ENCODE peak calls at places on chromosomes 2 and 18, in seven cellular contexts. Y, Z, U, R, L, H and P are unnamed samples.

GRCh38 chr2:134669731-134670669 is 48.8 kb downstream of the TMEM163 start:
- DNase-seq in Y (no peak), Z (no peak), U (no peak), R (peak; percentile 42), L (no peak), H (no peak), P (no peak)

GRCh38 chr2:233210843-233211600 is 40.5 kb upstream of the ATG16L1 start:
- DNase-seq in Y (no peak), Z (peak; percentile 82), U (no peak), R (no peak), L (no peak), H (peak; percentile 83), P (peak; percentile 77)

GRCh38 chr18:48838921-48839818 is 111.6 kb downstream of the SMAD7 start:
- DNase-seq in Y (no peak), Z (no peak), U (no peak), R (no peak), L (peak; percentile 45), H (peak; percentile 31), P (no peak)

GRCh38 chr2:109694190-109694589 is 80.0 kb downstream of the SOWAHC start:
- DNase-seq in Y (no peak), Z (no peak), U (peak; percentile 96), R (no peak), L (no peak), H (no peak), P (no peak)

GRCh38 chr2:172829229-172829628 is 93.6 kb downstream of the RAPGEF4 start:
- DNase-seq in Y (no peak), Z (peak; percentile 69), U (peak; percentile 80), R (no peak), L (no peak), H (no peak), P (no peak)

GRCh38 chr18:6605115-6605869 is 124.2 kb upstream of the ARHGAP28 start:
- DNase-seq in Y (no peak), Z (no peak), U (no peak), R (no peak), L (no peak), H (no peak), P (no peak)

GRCh38 chr2:63740943-63741342 is 100.8 kb upstream of the UGP2 start:
- DNase-seq in Y (no peak), Z (no peak), U (no peak), R (no peak), L (no peak), H (no peak), P (no peak)

GRCh38 chr2:136117391-136117841 is 533 bp downstream of the CXCR4 start:
- DNase-seq in Y (peak; percentile 71), Z (no peak), U (peak; percentile 36), R (no peak), L (peak; percentile 21), H (peak; percentile 43), P (no peak)

GRCh38 chr2:164430166-164430783 is 191.0 kb downstream of the GRB14 start:
- DNase-seq in Y (peak; percentile 19), Z (peak; percentile 4), U (peak; percentile 52), R (no peak), L (peak; percentile 5), H (no peak), P (no peak)

GRCh38 chr18:78777992-78778391 is 201.6 kb upstream of the SALL3 start:
- DNase-seq in Y (no peak), Z (no peak), U (no peak), R (no peak), L (no peak), H (no peak), P (no peak)

GRCh38 chr2:29114514-29114840 is 738 bp upstream of the CLIP4 start:
- DNase-seq in Y (no peak), Z (no peak), U (no peak), R (no peak), L (no peak), H (no peak), P (no peak)

GRCh38 chr2:203683932-203684556 is 22.4 kb upstream of the CD28 start:
- DNase-seq in Y (no peak), Z (peak; percentile 55), U (peak; percentile 32), R (no peak), L (peak; percentile 8), H (peak; percentile 33), P (peak; percentile 74)

GRCh38 chr2:89763581-89764485 is 1072.4 kb downstream of the RPIA start:
- DNase-seq in Y (no peak), Z (no peak), U (no peak), R (no peak), L (no peak), H (no peak), P (no peak)

GRCh38 chr2:10162586-10163497 is 40.3 kb downstream of the RRM2 start:
- DNase-seq in Y (no peak), Z (no peak), U (peak; percentile 36), R (no peak), L (no peak), H (no peak), P (no peak)

GRCh38 chr18:48326901-48327675 is 82.1 kb downstream of the ZBTB7C start:
- DNase-seq in Y (no peak), Z (no peak), U (no peak), R (no peak), L (no peak), H (no peak), P (no peak)

GRCh38 chr2:172710584-172711024 is 25.0 kb upstream of the RAPGEF4 start:
- DNase-seq in Y (peak; percentile 34), Z (peak; percentile 74), U (peak; percentile 55), R (no peak), L (peak; percentile 56), H (no peak), P (no peak)

GRCh38 chr2:144470819-144471218 is 49.1 kb downstream of the ZEB2 start:
- DNase-seq in Y (no peak), Z (no peak), U (no peak), R (no peak), L (no peak), H (no peak), P (no peak)

GRCh38 chr2:124027182-124027581 is 2.1 kb downstream of the CNTNAP5 start:
- DNase-seq in Y (peak; percentile 54), Z (no peak), U (peak; percentile 89), R (no peak), L (peak; percentile 8), H (no peak), P (no peak)

GRCh38 chr2:3122525-3122924 is 255.1 kb downstream of the EIPR1 start:
- DNase-seq in Y (no peak), Z (no peak), U (no peak), R (no peak), L (no peak), H (no peak), P (no peak)

GRCh38 chr2:6773007-6773693 is 92.6 kb downstream of the CMPK2 start:
- DNase-seq in Y (peak; percentile 78), Z (no peak), U (peak; percentile 77), R (peak; percentile 25), L (peak; percentile 48), H (peak; percentile 39), P (no peak)

GRCh38 chr2:227818569-227819397 is 5.1 kb downstream of the CCL20 start:
- DNase-seq in Y (no peak), Z (no peak), U (peak; percentile 28), R (no peak), L (peak; percentile 64), H (peak; percentile 78), P (peak; percentile 59)

GRCh38 chr2:9937968-9938367 is 13.5 kb upstream of the GRHL1 start:
- DNase-seq in Y (no peak), Z (no peak), U (no peak), R (no peak), L (no peak), H (no peak), P (no peak)

GRCh38 chr18:3907955-3908354 is 458.0 kb downstream of the TGIF1 start:
- DNase-seq in Y (no peak), Z (no peak), U (no peak), R (no peak), L (no peak), H (no peak), P (no peak)

GRCh38 chr2:138003411-138003810 is 39.1 kb downstream of the HNMT start:
- DNase-seq in Y (no peak), Z (no peak), U (no peak), R (no peak), L (no peak), H (no peak), P (no peak)

GRCh38 chr18:3060667-3061580 is 48.0 kb upstream of the LPIN2 start:
- DNase-seq in Y (peak; percentile 29), Z (no peak), U (no peak), R (peak; percentile 10), L (no peak), H (peak; percentile 34), P (no peak)

GRCh38 chr2:197851451-197851850 is 47.1 kb downstream of the PLCL1 start:
- DNase-seq in Y (no peak), Z (no peak), U (peak; percentile 61), R (no peak), L (no peak), H (no peak), P (no peak)

GRCh38 chr18:60038731-60039130 is 138.9 kb downstream of the PMAIP1 start:
- DNase-seq in Y (no peak), Z (no peak), U (no peak), R (no peak), L (no peak), H (no peak), P (no peak)
- H3K27ac ChIP-seq in Y (no peak overlapping the region), Z (no peak overlapping the region), U (no peak overlapping the region), R (no peak overlapping the region), L (no peak overlapping the region), H (no peak overlapping the region), P (no peak overlapping the region)

GRCh38 chr2:181954538-181954883 is 31.1 kb upstream of the PPP1R1C start:
- DNase-seq in Y (no peak), Z (no peak), U (no peak), R (no peak), L (no peak), H (no peak), P (no peak)
- H3K4me3 ChIP-seq in Y (peak overlapping the region; percentile 61), Z (no peak overlapping the region), U (no peak overlapping the region), R (no peak overlapping the region), L (peak overlapping the region; percentile 46), H (no peak overlapping the region), P (peak overlapping the region; percentile 20)

GRCh38 chr18:22275706-22276333 is 106.4 kb downstream of the GATA6 start:
- DNase-seq in Y (no peak), Z (no peak), U (no peak), R (no peak), L (no peak), H (peak; percentile 48), P (no peak)
- H3K27ac ChIP-seq in Y (no peak overlapping the region), Z (no peak overlapping the region), U (no peak overlapping the region), R (no peak overlapping the region), L (no peak overlapping the region), H (peak overlapping the region; percentile 86), P (no peak overlapping the region)

DNA sequence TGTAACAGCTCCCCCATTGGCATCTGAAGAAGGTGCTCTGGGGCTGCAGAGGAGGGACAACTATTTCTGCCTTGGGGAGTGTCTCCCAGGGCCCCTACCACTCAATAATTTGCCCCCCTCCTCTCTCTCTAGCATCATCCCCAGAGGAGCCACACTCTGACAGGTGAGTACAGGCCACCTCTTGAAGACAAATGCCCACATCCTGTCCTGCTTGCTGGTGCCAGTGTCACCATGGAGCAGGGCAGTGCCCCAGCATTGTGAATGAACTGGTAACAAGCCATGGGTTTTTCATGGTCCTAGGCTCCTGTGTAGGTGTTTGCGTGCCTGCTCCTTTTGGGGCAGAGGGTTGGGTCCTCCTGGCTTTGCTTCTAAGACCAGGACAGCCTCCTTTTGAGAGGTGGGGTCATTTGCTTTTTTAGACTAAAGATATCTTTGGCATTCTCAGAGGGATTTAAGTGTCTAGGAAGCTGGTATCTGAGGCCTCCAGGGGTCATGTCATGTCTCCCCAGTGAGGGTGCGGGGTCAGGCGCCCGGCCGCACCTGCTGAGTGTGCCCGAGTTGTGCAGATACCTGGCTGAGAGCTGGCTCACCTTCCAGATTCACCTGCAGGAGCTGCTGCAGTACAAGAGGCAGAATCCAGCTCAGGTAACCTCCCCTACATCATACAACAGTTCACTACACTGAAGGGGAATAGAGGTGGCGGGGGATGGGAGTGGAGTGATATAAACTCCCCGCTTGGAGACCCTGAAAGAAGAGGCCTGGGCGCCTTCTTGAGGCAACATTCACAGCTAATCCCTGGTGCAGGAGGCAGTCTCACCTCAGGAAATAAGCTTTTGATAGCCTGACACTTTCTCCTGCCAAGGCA is 1.8 kb downstream of the RETREG2 start:
- DNase-seq in Y (no peak), Z (no peak), U (no peak), R (no peak), L (no peak), H (no peak), P (peak; percentile 53)
- H3K4me3 ChIP-seq in Y (peak overlapping the region; percentile 88), Z (peak overlapping the region; percentile 94), U (no peak overlapping the region), R (no peak overlapping the region), L (no peak overlapping the region), H (no peak overlapping the region), P (peak overlapping the region; percentile 91)